ENCODE peak calls at places on chromosome 13, in nine cellular contexts. A is glutamatergic neuron; E is GDM1; Q is GF-D8; O is T-cell; G is CD4-positive, alpha-beta T cell; R is HTR-8/SVneo; C is NB4; M is caudate nucleus. S is an unnamed sample.

GRCh38 chr13:74388626-74389025 is 254.4 kb upstream of the KLF12 start:
- DNase-seq in A (no peak), R (no peak), Q (no peak), C (no peak), G (no peak), O (no peak), M (no peak), E (no peak), S (no peak)

GRCh38 chr13:40445557-40445990 is 220.9 kb downstream of the FOXO1 start:
- DNase-seq in C (peak; percentile 85), Q (no peak), G (no peak), A (no peak), E (peak; percentile 37), O (no peak), R (no peak), M (no peak), S (no peak)

GRCh38 chr13:111859361-111860105 is 207.4 kb upstream of the SOX1 start:
- DNase-seq in C (no peak), M (no peak), Q (no peak), A (no peak), E (no peak), O (no peak), G (no peak), R (no peak), S (no peak)

GRCh38 chr13:99380921-99381645 is 73.9 kb upstream of the GPR183 start:
- DNase-seq in C (no peak), R (no peak), M (no peak), G (peak; percentile 42), E (no peak), A (no peak), O (peak; percentile 74), Q (no peak), S (no peak)

GRCh38 chr13:66264976-66265375 is 965.2 kb downstream of the PCDH9 start:
- DNase-seq in A (no peak), O (no peak), R (no peak), E (no peak), C (no peak), M (no peak), Q (no peak), G (no peak), S (no peak)

GRCh38 chr13:110557610-110558305 is 3.8 kb downstream of the RAB20 start:
- DNase-seq in R (no peak), O (no peak), G (no peak), M (no peak), Q (no peak), A (no peak), E (no peak), C (no peak), S (no peak)

GRCh38 chr13:39415403-39415802 is 187.6 kb downstream of the LHFPL6 start:
- DNase-seq in C (peak; percentile 61), M (no peak), O (no peak), A (peak; percentile 34), E (peak; percentile 17), R (peak; percentile 15), Q (no peak), G (no peak), S (peak; percentile 24)

GRCh38 chr13:72727417-72728289 is at the start of the genes BORA and MZT1:
- DNase-seq in R (peak; percentile 83), A (peak; percentile 94), G (peak; percentile 89), O (peak; percentile 96), E (peak; percentile 100), C (peak; percentile 99), Q (peak; percentile 96), M (peak; percentile 86), S (peak; percentile 80)

GRCh38 chr13:29849731-29850212 is 645 bp downstream of the UBL3 start:
- DNase-seq in E (no peak), O (no peak), R (no peak), G (peak; percentile 22), A (peak; percentile 68), C (peak; percentile 67), Q (no peak), M (no peak), S (peak; percentile 44)

GRCh38 chr13:112702341-112702982 is 12.6 kb downstream of the ATP11A start:
- DNase-seq in G (no peak), Q (no peak), R (no peak), O (no peak), M (no peak), E (no peak), C (peak; percentile 62), A (no peak), S (no peak)

GRCh38 chr13:114081761-114082681 is 50.4 kb downstream of the RASA3 start:
- DNase-seq in E (no peak), Q (no peak), A (no peak), C (no peak), M (no peak), R (no peak), G (no peak), O (no peak), S (no peak)

GRCh38 chr13:28564030-28564429 is 69.1 kb upstream of the FLT1 start:
- DNase-seq in O (no peak), M (no peak), A (no peak), C (no peak), G (no peak), R (no peak), Q (no peak), E (no peak), S (no peak)

GRCh38 chr13:29583073-29583785 is 12.3 kb downstream of the SLC7A1 start:
- DNase-seq in C (peak; percentile 19), Q (no peak), O (no peak), R (peak; percentile 37), M (no peak), G (no peak), E (no peak), A (no peak), S (no peak)

GRCh38 chr13:27918918-27919255 is 913 bp upstream of the PDX1 start:
- DNase-seq in E (no peak), M (no peak), G (no peak), R (no peak), Q (no peak), O (no peak), C (no peak), A (no peak), S (no peak)

GRCh38 chr13:30124131-30124768 is 183.1 kb downstream of the KATNAL1 start:
- DNase-seq in C (no peak), Q (no peak), G (no peak), O (no peak), A (no peak), E (no peak), M (no peak), R (no peak), S (no peak)

GRCh38 chr13:32914686-32915085 is 101.5 kb upstream of the KL start:
- DNase-seq in C (no peak), Q (no peak), O (no peak), M (no peak), A (no peak), G (no peak), E (no peak), R (no peak), S (no peak)

GRCh38 chr13:45882626-45883025 is 31.1 kb upstream of the SIAH3 start:
- DNase-seq in A (no peak), E (no peak), Q (no peak), C (no peak), O (no peak), M (no peak), R (no peak), G (no peak), S (no peak)

GRCh38 chr13:29901714-29902631 is 51.6 kb upstream of the UBL3 start:
- DNase-seq in C (peak; percentile 15), A (no peak), R (peak; percentile 60), E (no peak), Q (no peak), M (no peak), G (peak; percentile 9), O (peak; percentile 36), S (no peak)

GRCh38 chr13:100520936-100521765 is 67.4 kb downstream of the GGACT start:
- DNase-seq in A (peak; percentile 51), R (no peak), M (no peak), O (no peak), C (no peak), E (no peak), G (no peak), Q (no peak), S (no peak)

GRCh38 chr13:50521191-50521590 is 322.3 kb downstream of the DLEU7 start:
- DNase-seq in E (no peak), G (no peak), O (no peak), C (no peak), R (no peak), Q (no peak), A (no peak), M (no peak), S (no peak)

GRCh38 chr13:82739881-82740280 is 1142.4 kb downstream of the SLITRK1 start:
- DNase-seq in O (no peak), E (no peak), R (no peak), M (no peak), C (no peak), G (no peak), Q (no peak), A (no peak), S (no peak)

GRCh38 chr13:91014696-91015095 is 332.8 kb upstream of the MIR17HG start:
- DNase-seq in A (no peak), R (no peak), O (no peak), M (no peak), E (no peak), C (no peak), G (no peak), Q (no peak), S (no peak)

GRCh38 chr13:113075711-113076110 is 29.9 kb upstream of the F7 start:
- DNase-seq in E (no peak), A (peak; percentile 3), G (no peak), C (no peak), Q (no peak), R (no peak), M (no peak), O (no peak), S (no peak)

GRCh38 chr13:25683662-25684370 is 312.0 kb downstream of the ATP8A2 start:
- DNase-seq in C (no peak), R (no peak), Q (no peak), E (no peak), A (no peak), O (no peak), M (no peak), G (no peak), S (no peak)

GRCh38 chr13:91280806-91281205 is 66.7 kb upstream of the MIR17HG start:
- DNase-seq in G (no peak), Q (no peak), C (no peak), A (no peak), R (peak; percentile 0), O (no peak), E (peak; percentile 45), M (no peak), S (no peak)

GRCh38 chr13:68551701-68552522 is 1321.8 kb upstream of the PCDH9 start:
- DNase-seq in G (no peak), E (no peak), A (no peak), C (no peak), R (no peak), O (no peak), M (no peak), Q (no peak), S (no peak)

S was measured in amygdala.